ENCODE peak calls at places on chromosomes 5 and 9, in six cellular contexts. M is caudate nucleus, L is A549, A is EL, G is GM23248, U is sciatic nerve. J is an unnamed sample.

GRCh38 chr5:171826132-171826531 is 40.5 kb downstream of the SMIM23 start:
- DNase-seq in M (no peak), L (no peak), A (peak), G (peak), U (no peak), J (no peak)

GRCh38 chr9:91127653-91128052 is 234.1 kb downstream of the AUH start:
- DNase-seq in M (no peak), L (no peak), A (peak), G (peak), U (no peak), J (no peak)

GRCh38 chr5:174514983-174515394 is 209.4 kb upstream of the MSX2 start:
- DNase-seq in M (peak), L (no peak), A (no peak), G (no peak), U (no peak), J (no peak)

GRCh38 chr5:171580506-171581265 is 161.2 kb downstream of the FGF18 start:
- DNase-seq in M (no peak), L (no peak), A (peak), G (peak), U (no peak), J (peak)

GRCh38 chr9:130204981-130205380 is 32.8 kb downstream of the NCS1 start:
- DNase-seq in M (no peak), L (no peak), A (no peak), G (no peak), U (no peak), J (no peak)

GRCh38 chr5:30804739-30805313 is 388.7 kb upstream of the CDH6 start:
- DNase-seq in M (no peak), L (no peak), A (no peak), G (peak), U (no peak), J (no peak)

GRCh38 chr5:75322066-75322465 is 15.0 kb upstream of the HMGCR start:
- DNase-seq in M (no peak), L (no peak), A (no peak), G (no peak), U (no peak), J (no peak)

GRCh38 chr5:139482050-139482889 is at the start of gene STING1:
- DNase-seq in M (no peak), L (no peak), A (peak), G (peak), U (peak), J (no peak)

GRCh38 chr9:127123239-127123935 is 952 bp upstream of the ANGPTL2 start:
- DNase-seq in M (no peak), L (no peak), A (no peak), G (no peak), U (peak), J (no peak)

GRCh38 chr5:179294131-179294780 is 51.0 kb downstream of the ADAMTS2 start:
- DNase-seq in M (no peak), L (no peak), A (no peak), G (peak), U (peak), J (no peak)

GRCh38 chr9:123925820-123926219 is 4.1 kb downstream of the DENND1A start:
- DNase-seq in M (no peak), L (no peak), A (peak), G (peak), U (no peak), J (no peak)

GRCh38 chr5:21254161-21254560 is 1266.2 kb upstream of the CDH18 start:
- DNase-seq in M (no peak), L (no peak), A (no peak), G (no peak), U (no peak), J (no peak)